ENCODE peak calls at places on chromosomes 2 and 18, in six cellular contexts. H is transverse colon, W is foreskin fibroblast, E is body of pancreas, S is HCT116, G is right lobe of liver. J is an unnamed sample.

GRCh38 chr2:39730685-39731302 is 48.3 kb downstream of the THUMPD2 start:
- DNase-seq in S (peak), G (no peak), E (no peak), W (peak), H (no peak), J (peak)

GRCh38 chr2:219418155-219418569 is at the start of gene DES:
- DNase-seq in W (peak), E (no peak), H (peak), G (no peak), S (no peak), J (no peak)

GRCh38 chr2:14285812-14286211 is 346.7 kb upstream of the LRATD1 start:
- DNase-seq in G (no peak), H (no peak), W (no peak), S (no peak), E (no peak), J (no peak)

GRCh38 chr2:224691563-224691962 is 24.6 kb downstream of the CCDC195 start:
- DNase-seq in W (no peak), E (no peak), S (no peak), H (no peak), G (no peak), J (no peak)

GRCh38 chr2:198084136-198084535 is 279.7 kb downstream of the PLCL1 start:
- DNase-seq in H (no peak), S (no peak), G (no peak), E (no peak), W (no peak), J (no peak)

GRCh38 chr2:190533968-190534309 is 583 bp downstream of the NEMP2 start:
- DNase-seq in G (peak), H (no peak), E (peak), S (no peak), W (no peak), J (peak)

GRCh38 chr2:128416366-128416765 is 97.7 kb upstream of the HS6ST1 start:
- DNase-seq in S (no peak), G (peak), W (no peak), E (no peak), H (no peak), J (no peak)

GRCh38 chr2:240925191-240925575 is 19.0 kb downstream of the CROCC2 start:
- DNase-seq in E (peak), S (no peak), H (peak), W (no peak), G (no peak), J (peak)

GRCh38 chr2:37342636-37343211 is 1.7 kb upstream of the QPCT start:
- DNase-seq in G (no peak), H (no peak), S (no peak), W (no peak), E (no peak), J (no peak)

GRCh38 chr2:16416651-16417050 is 249.0 kb downstream of the CYRIA start:
- DNase-seq in S (no peak), G (no peak), E (no peak), W (no peak), H (no peak), J (no peak)

GRCh38 chr2:195411219-195411687 is 245.8 kb upstream of the SLC39A10 start:
- DNase-seq in W (peak), H (no peak), S (no peak), G (no peak), E (no peak), J (no peak)

GRCh38 chr2:215970425-215970824 is 42.9 kb downstream of the MREG start:
- DNase-seq in G (no peak), E (no peak), S (no peak), W (peak), H (no peak), J (no peak)

GRCh38 chr2:229133155-229133772 is 137.8 kb downstream of the PID1 start:
- DNase-seq in W (peak), E (peak), S (peak), G (no peak), H (peak), J (peak)

GRCh38 chr2:170503563-170503962 is 211.6 kb upstream of the SP5 start:
- DNase-seq in G (no peak), W (no peak), E (no peak), H (no peak), S (no peak), J (no peak)

GRCh38 chr2:169683425-169684134 is 10.6 kb downstream of the CFAP210 start:
- DNase-seq in G (peak), H (no peak), S (no peak), E (no peak), W (no peak), J (no peak)

GRCh38 chr2:129253461-129253812 is 726.0 kb upstream of the RAB6C start:
- DNase-seq in E (peak), S (peak), H (no peak), G (no peak), W (no peak), J (peak)

GRCh38 chr2:149065236-149065635 is 26.7 kb downstream of the LYPD6B start:
- DNase-seq in G (no peak), S (no peak), E (no peak), W (peak), H (no peak), J (peak)

GRCh38 chr2:234269769-234270204 is 219.3 kb downstream of the SPP2 start:
- DNase-seq in W (peak), H (peak), G (no peak), E (no peak), S (no peak), J (no peak)

DNA sequence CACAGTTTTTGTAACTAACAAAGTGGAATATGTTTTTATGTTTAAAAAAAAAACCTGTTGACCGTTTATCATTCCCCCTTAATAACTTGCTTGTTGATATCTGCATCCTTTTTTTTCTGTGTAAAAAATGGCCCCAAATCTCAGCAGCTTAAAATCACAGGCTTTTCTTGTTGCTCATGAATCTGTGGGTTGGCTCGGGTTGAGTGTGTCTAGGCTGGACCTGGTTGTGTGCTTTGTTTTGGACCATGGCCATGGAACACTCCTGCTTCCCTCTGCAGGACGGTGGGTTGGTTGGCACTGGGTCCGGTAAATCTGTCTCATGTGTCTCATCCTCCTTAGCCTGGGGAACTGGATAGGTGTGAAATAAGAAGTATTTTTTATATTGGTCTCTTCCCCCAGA is 139.0 kb upstream of the LINC00305 start:
- DNase-seq in E (no peak), W (no peak), H (no peak), G (peak), S (no peak), J (no peak)
- TF ChIP-seq CTCF in E (no peak), W (no peak), H (no peak), G (peak), S (no peak), J (no peak)

GRCh38 chr2:46888421-46888952 is 27.1 kb downstream of the MCFD2 start:
- DNase-seq in W (no peak), G (peak), E (no peak), H (no peak), S (no peak), J (no peak)
- H3K4me3 ChIP-seq in W (no peak), G (no peak), E (no peak), H (no peak), S (no peak), J (no peak)

DNA sequence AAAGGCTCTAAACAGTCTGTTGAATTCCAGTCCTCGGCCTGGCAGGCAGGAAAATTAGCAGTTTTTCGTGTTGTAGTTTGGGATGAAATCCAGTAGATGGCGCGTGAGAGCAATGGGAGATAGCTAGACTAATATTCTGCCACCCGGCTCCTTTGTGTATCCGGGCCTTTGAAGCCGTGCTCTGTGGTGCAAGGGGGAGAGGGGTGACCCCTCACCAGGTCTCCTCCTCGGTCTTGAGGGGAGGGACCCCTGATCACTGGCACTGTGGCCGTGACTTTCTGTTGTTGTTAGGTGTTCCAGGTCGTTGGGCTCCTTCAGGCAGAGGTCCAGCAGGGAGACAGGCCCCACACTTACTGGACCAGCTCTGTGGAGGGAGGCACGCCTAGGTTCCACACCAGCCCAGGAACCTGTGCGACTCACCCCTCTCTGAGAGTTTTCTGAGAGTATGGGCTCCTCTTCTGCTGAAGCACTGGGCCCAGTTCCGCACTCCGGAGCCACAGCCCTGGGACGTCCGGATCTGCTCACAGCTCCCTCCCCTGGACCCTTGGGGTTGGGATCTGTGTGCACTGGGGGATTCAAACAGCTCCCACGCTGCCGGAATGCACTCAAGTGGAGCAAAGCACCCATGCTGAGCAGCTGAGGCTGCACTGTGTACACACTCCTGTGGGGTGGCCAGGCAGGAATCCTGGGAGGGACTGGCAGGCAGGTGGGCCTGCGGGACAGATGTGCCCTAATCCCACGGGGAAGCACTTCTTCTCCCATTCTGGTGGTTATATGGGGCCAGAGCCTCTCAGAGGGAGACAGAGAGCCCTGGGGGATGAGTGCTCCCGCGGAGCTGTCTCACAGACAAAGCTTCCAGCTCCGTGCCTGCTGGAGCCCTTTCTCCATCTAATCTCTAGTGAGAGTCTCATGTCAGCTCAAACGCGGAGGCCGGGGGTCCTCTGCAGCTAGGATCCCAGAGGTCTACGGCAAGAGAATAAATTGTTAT is 8.8 kb downstream of the GKN2 start:
- DNase-seq in E (peak), G (peak), H (peak), W (peak), S (peak), J (peak)
- TF ChIP-seq CTCF in E (peak), G (peak), H (peak), W (peak), S (peak), J (peak)

DNA sequence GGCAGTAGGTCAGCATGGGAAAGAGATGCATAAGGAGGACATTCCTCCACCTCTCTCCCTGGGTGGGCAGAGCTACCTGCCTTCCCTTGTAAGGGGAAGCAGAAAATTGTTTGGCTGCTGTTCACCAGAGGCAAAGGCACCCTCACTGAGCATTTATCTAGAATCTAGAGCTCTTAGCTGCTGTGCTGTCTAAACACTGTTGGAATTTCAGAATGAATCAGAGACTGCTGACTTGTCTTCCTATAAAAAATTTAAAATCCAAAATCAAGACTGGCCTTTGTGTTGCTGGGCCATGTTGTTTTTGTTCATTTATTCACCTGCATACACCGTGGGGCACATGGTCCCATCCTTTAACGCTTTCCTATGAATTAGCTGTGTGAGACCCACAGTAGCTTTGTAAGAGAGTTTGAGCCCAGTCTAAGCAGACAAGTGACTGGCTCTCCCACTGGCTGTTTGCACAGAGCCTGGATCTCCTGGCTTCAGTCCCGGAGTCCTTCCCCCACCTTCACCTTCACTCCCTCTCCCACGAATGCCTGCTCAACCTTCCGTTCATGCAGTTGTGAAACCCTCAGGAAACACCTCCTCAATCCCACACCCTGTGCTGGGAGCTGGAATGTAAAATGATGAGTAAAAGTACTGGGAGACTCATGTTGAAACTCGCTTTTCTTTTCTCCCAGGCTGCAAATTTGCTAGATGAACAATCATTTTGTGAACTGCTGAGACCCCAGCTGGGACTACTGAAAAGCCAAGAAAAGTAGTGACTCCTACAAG is 76.2 kb downstream of the FAM168B start:
- DNase-seq in G (no peak), S (no peak), E (peak), H (no peak), W (no peak), J (no peak)
- H3K4me3 ChIP-seq in G (no peak), S (no peak), E (no peak), H (no peak), W (no peak), J (no peak)